ENCODE peak calls at places on chromosomes 2 and 18, in eight cellular contexts. I is HuH-7.5; F is right cardiac atrium; B is adipocyte; X is NCI-H1417; Y is NCI-H2029 treated with DMSO at 0.1 percent for 48 hours; E is stimulated activated CD4-positive, alpha-beta T cell treated with anti-CD3 and anti-CD28 coated beads, Interleukin-1b, Interleukin-23, amount 100 ng/mL, for 24 hours; T is NB4. M is an unnamed sample.

GRCh38 chr2:159572459-159572858 is 43.9 kb downstream of the BAZ2B start:
- DNase-seq in I (no peak), F (no peak), B (no peak), X (no peak), Y (no peak), E (no peak), T (no peak), M (no peak)

GRCh38 chr2:202494300-202494699 is 118.2 kb downstream of the BMPR2 start:
- DNase-seq in I (peak), F (peak), B (peak), X (peak), Y (peak), E (no peak), T (no peak), M (no peak)

GRCh38 chr18:48943333-48943732 is 7.4 kb downstream of the SMAD7 start:
- DNase-seq in I (no peak), F (no peak), B (no peak), X (peak), Y (no peak), E (no peak), T (no peak), M (no peak)

GRCh38 chr2:120237491-120237902 is 14.3 kb upstream of the TMEM185B start:
- DNase-seq in I (peak), F (no peak), B (peak), X (no peak), Y (no peak), E (no peak), T (no peak), M (no peak)

GRCh38 chr2:37343537-37344434 is 644 bp upstream of the QPCT start:
- DNase-seq in I (peak), F (no peak), B (peak), X (peak), Y (no peak), E (no peak), T (peak), M (peak)

GRCh38 chr2:46171441-46171953 is 125.7 kb upstream of the EPAS1 start:
- DNase-seq in I (no peak), F (peak), B (peak), X (no peak), Y (no peak), E (no peak), T (no peak), M (no peak)

GRCh38 chr2:69594341-69594740 is 49.2 kb downstream of the AAK1 start:
- DNase-seq in I (no peak), F (no peak), B (peak), X (no peak), Y (no peak), E (no peak), T (no peak), M (no peak)

GRCh38 chr2:2683581-2683980 is 352.5 kb upstream of the MYT1L start:
- DNase-seq in I (no peak), F (no peak), B (no peak), X (no peak), Y (no peak), E (no peak), T (no peak), M (no peak)

GRCh38 chr18:77131100-77131651 is 1.4 kb downstream of the MBP start:
- DNase-seq in I (no peak), F (peak), B (no peak), X (peak), Y (no peak), E (peak), T (peak), M (no peak)

GRCh38 chr2:24110660-24111303 is 12.4 kb downstream of the PFN4 start:
- DNase-seq in I (no peak), F (no peak), B (no peak), X (no peak), Y (no peak), E (no peak), T (no peak), M (no peak)

GRCh38 chr2:196987654-196988364 is 61.3 kb upstream of the PGAP1 start:
- DNase-seq in I (no peak), F (no peak), B (peak), X (peak), Y (peak), E (peak), T (peak), M (peak)

GRCh38 chr2:31390324-31390723 is 24.2 kb downstream of the XDH start:
- DNase-seq in I (no peak), F (no peak), B (no peak), X (no peak), Y (no peak), E (no peak), T (no peak), M (no peak)

GRCh38 chr2:239109041-239109915 is 261.4 kb downstream of the TWIST2 start:
- DNase-seq in I (no peak), F (no peak), B (no peak), X (peak), Y (peak), E (no peak), T (no peak), M (no peak)

GRCh38 chr18:62324917-62325805 is at the start of gene TNFRSF11A:
- DNase-seq in I (peak), F (peak), B (peak), X (peak), Y (no peak), E (peak), T (peak), M (peak)

GRCh38 chr2:68330691-68331090 is 10.9 kb upstream of the CNRIP1 start:
- DNase-seq in I (no peak), F (no peak), B (peak), X (no peak), Y (no peak), E (no peak), T (no peak), M (no peak)

GRCh38 chr18:45843019-45843418 is 17.5 kb downstream of the SIGLEC15 start:
- DNase-seq in I (no peak), F (no peak), B (no peak), X (no peak), Y (no peak), E (no peak), T (no peak), M (no peak)

GRCh38 chr2:47046271-47046670 is 108.8 kb downstream of the STPG4 start:
- DNase-seq in I (no peak), F (peak), B (no peak), X (peak), Y (peak), E (no peak), T (no peak), M (no peak)

GRCh38 chr2:240472078-240472790 is 36.8 kb downstream of the GPC1 start:
- DNase-seq in I (no peak), F (no peak), B (no peak), X (no peak), Y (no peak), E (no peak), T (no peak), M (no peak)

GRCh38 chr2:197383825-197384224 is 51.0 kb downstream of the SF3B1 start:
- DNase-seq in I (no peak), F (no peak), B (no peak), X (no peak), Y (no peak), E (no peak), T (peak), M (no peak)

GRCh38 chr2:216478151-216478550 is 20.5 kb upstream of the RPL37A start:
- DNase-seq in I (no peak), F (no peak), B (peak), X (no peak), Y (no peak), E (no peak), T (peak), M (no peak)

GRCh38 chr2:84906900-84907714 is 1.7 kb downstream of the TMSB10 start:
- DNase-seq in I (peak), F (peak), B (peak), X (peak), Y (no peak), E (no peak), T (peak), M (no peak)

GRCh38 chr2:211103989-211104388 is 547.6 kb downstream of the CPS1 start:
- DNase-seq in I (no peak), F (peak), B (no peak), X (no peak), Y (no peak), E (no peak), T (no peak), M (no peak)

GRCh38 chr2:234865040-234865439 is 86.8 kb upstream of the SH3BP4 start:
- DNase-seq in I (no peak), F (no peak), B (no peak), X (no peak), Y (no peak), E (no peak), T (no peak), M (no peak)

GRCh38 chr2:8774371-8774770 is 63.0 kb downstream of the KIDINS220 start:
- DNase-seq in I (no peak), F (no peak), B (no peak), X (no peak), Y (no peak), E (no peak), T (no peak), M (no peak)

GRCh38 chr2:238096311-238097011 is 3.7 kb upstream of the ESPNL start:
- DNase-seq in I (no peak), F (no peak), B (no peak), X (peak), Y (no peak), E (no peak), T (no peak), M (no peak)

GRCh38 chr2:166900700-166901099 is 12.4 kb downstream of the XIRP2 start:
- DNase-seq in I (no peak), F (no peak), B (peak), X (no peak), Y (no peak), E (no peak), T (peak), M (no peak)

GRCh38 chr2:232731470-232731869 is 34.3 kb downstream of the GIGYF2 start:
- DNase-seq in I (no peak), F (no peak), B (peak), X (no peak), Y (no peak), E (no peak), T (no peak), M (no peak)

GRCh38 chr2:23603156-23603555 is 218.2 kb downstream of the KLHL29 start:
- DNase-seq in I (no peak), F (no peak), B (no peak), X (no peak), Y (no peak), E (no peak), T (no peak), M (no peak)

GRCh38 chr2:151560289-151560688 is 150.6 kb downstream of the RIF1 start:
- DNase-seq in I (no peak), F (peak), B (peak), X (no peak), Y (no peak), E (no peak), T (no peak), M (no peak)

GRCh38 chr2:1609706-1610485 is 134.4 kb downstream of the PXDN start:
- DNase-seq in I (no peak), F (no peak), B (no peak), X (no peak), Y (no peak), E (no peak), T (no peak), M (no peak)

GRCh38 chr2:128641421-128642095 is 322.9 kb upstream of the HS6ST1 start:
- DNase-seq in I (no peak), F (no peak), B (no peak), X (no peak), Y (no peak), E (no peak), T (no peak), M (no peak)

GRCh38 chr18:10376735-10377134 is 77.7 kb upstream of the APCDD1 start:
- DNase-seq in I (no peak), F (peak), B (no peak), X (peak), Y (no peak), E (no peak), T (no peak), M (no peak)

GRCh38 chr2:194443926-194444325 is 1213.1 kb upstream of the SLC39A10 start:
- DNase-seq in I (no peak), F (no peak), B (no peak), X (no peak), Y (no peak), E (no peak), T (no peak), M (no peak)